ENCODE peak calls at places on chromosomes 16 and 17, in ten cellular contexts. One of them, this sample, is unnamed.

GRCh38 chr17:50144845-50145531 is 5.5 kb downstream of the PPP1R9B start:
- DNase-seq in stomach: peak
- DNase-seq in uterus: no peak
- DNase-seq in GM12891: no peak
- DNase-seq in IMR-90: no peak
- DNase-seq in A549: no peak
- DNase-seq in heart left ventricle: no peak
- DNase-seq in suprapubic skin: peak
- DNase-seq in transverse colon: no peak
- DNase-seq in HepG2: no peak
- DNase-seq in this sample: peak

GRCh38 chr17:56499799-56500388 is 93.6 kb upstream of the NOG start:
- DNase-seq in transverse colon: no peak
- DNase-seq in suprapubic skin: no peak
- DNase-seq in GM12891: no peak
- DNase-seq in uterus: no peak
- DNase-seq in IMR-90: peak
- DNase-seq in A549: peak
- DNase-seq in HepG2: peak
- DNase-seq in heart left ventricle: no peak
- DNase-seq in stomach: no peak
- DNase-seq in this sample: peak

GRCh38 chr17:20612635-20613034 is 33.1 kb downstream of the CDRT15L2 start:
- DNase-seq in suprapubic skin: no peak
- DNase-seq in stomach: no peak
- DNase-seq in IMR-90: no peak
- DNase-seq in A549: no peak
- DNase-seq in uterus: no peak
- DNase-seq in transverse colon: no peak
- DNase-seq in GM12891: no peak
- DNase-seq in heart left ventricle: no peak
- DNase-seq in HepG2: no peak
- DNase-seq in this sample: no peak

GRCh38 chr17:4772235-4772613 is 538 bp downstream of the TM4SF5 start:
- DNase-seq in suprapubic skin: no peak
- DNase-seq in A549: no peak
- DNase-seq in transverse colon: peak
- DNase-seq in heart left ventricle: no peak
- DNase-seq in uterus: no peak
- DNase-seq in IMR-90: no peak
- DNase-seq in HepG2: no peak
- DNase-seq in stomach: no peak
- DNase-seq in GM12891: no peak
- DNase-seq in this sample: no peak

GRCh38 chr16:50251375-50252081 is 14.8 kb upstream of the ADCY7 start:
- DNase-seq in GM12891: no peak
- DNase-seq in A549: no peak
- DNase-seq in heart left ventricle: no peak
- DNase-seq in IMR-90: peak
- DNase-seq in stomach: no peak
- DNase-seq in suprapubic skin: peak
- DNase-seq in transverse colon: no peak
- DNase-seq in uterus: no peak
- DNase-seq in HepG2: no peak
- DNase-seq in this sample: no peak

GRCh38 chr16:51144203-51144602 is 6.9 kb downstream of the SALL1 start:
- DNase-seq in A549: no peak
- DNase-seq in heart left ventricle: no peak
- DNase-seq in uterus: no peak
- DNase-seq in stomach: no peak
- DNase-seq in GM12891: no peak
- DNase-seq in transverse colon: no peak
- DNase-seq in IMR-90: no peak
- DNase-seq in HepG2: no peak
- DNase-seq in suprapubic skin: no peak
- DNase-seq in this sample: no peak

GRCh38 chr16:50591800-50592771 is 43.9 kb downstream of the NKD1 start:
- DNase-seq in suprapubic skin: no peak
- DNase-seq in IMR-90: no peak
- DNase-seq in heart left ventricle: peak
- DNase-seq in stomach: peak
- DNase-seq in HepG2: no peak
- DNase-seq in transverse colon: peak
- DNase-seq in A549: no peak
- DNase-seq in uterus: no peak
- DNase-seq in GM12891: no peak
- DNase-seq in this sample: no peak

GRCh38 chr17:47470836-47471235 is 60.1 kb upstream of the NPEPPS start:
- DNase-seq in stomach: no peak
- DNase-seq in uterus: no peak
- DNase-seq in suprapubic skin: no peak
- DNase-seq in IMR-90: no peak
- DNase-seq in GM12891: no peak
- DNase-seq in A549: no peak
- DNase-seq in heart left ventricle: no peak
- DNase-seq in transverse colon: no peak
- DNase-seq in HepG2: no peak
- DNase-seq in this sample: no peak

GRCh38 chr17:3983945-3984484 is 19.8 kb upstream of the ATP2A3 start:
- DNase-seq in IMR-90: peak
- DNase-seq in uterus: no peak
- DNase-seq in A549: peak
- DNase-seq in stomach: no peak
- DNase-seq in heart left ventricle: peak
- DNase-seq in transverse colon: no peak
- DNase-seq in suprapubic skin: peak
- DNase-seq in GM12891: no peak
- DNase-seq in HepG2: no peak
- DNase-seq in this sample: no peak

GRCh38 chr17:39283896-39284295 is 58.2 kb upstream of the STAC2 start:
- DNase-seq in suprapubic skin: no peak
- DNase-seq in HepG2: no peak
- DNase-seq in stomach: no peak
- DNase-seq in A549: no peak
- DNase-seq in heart left ventricle: no peak
- DNase-seq in IMR-90: no peak
- DNase-seq in uterus: no peak
- DNase-seq in transverse colon: no peak
- DNase-seq in GM12891: no peak
- DNase-seq in this sample: no peak

GRCh38 chr16:66388350-66389139 is 22.1 kb downstream of the CDH5 start:
- DNase-seq in uterus: no peak
- DNase-seq in suprapubic skin: no peak
- DNase-seq in IMR-90: no peak
- DNase-seq in transverse colon: no peak
- DNase-seq in heart left ventricle: no peak
- DNase-seq in A549: no peak
- DNase-seq in stomach: peak
- DNase-seq in GM12891: no peak
- DNase-seq in HepG2: no peak
- DNase-seq in this sample: no peak

GRCh38 chr16:11105038-11105903 is 150.7 kb downstream of the SOCS1 start:
- DNase-seq in HepG2: peak
- DNase-seq in IMR-90: peak
- DNase-seq in suprapubic skin: no peak
- DNase-seq in GM12891: no peak
- DNase-seq in uterus: peak
- DNase-seq in stomach: no peak
- DNase-seq in A549: peak
- DNase-seq in heart left ventricle: no peak
- DNase-seq in transverse colon: peak
- DNase-seq in this sample: peak

GRCh38 chr16:1991135-1991551 is 1.4 kb downstream of the SYNGR3 start:
- DNase-seq in heart left ventricle: no peak
- DNase-seq in uterus: no peak
- DNase-seq in stomach: peak
- DNase-seq in GM12891: no peak
- DNase-seq in transverse colon: peak
- DNase-seq in HepG2: no peak
- DNase-seq in suprapubic skin: no peak
- DNase-seq in IMR-90: no peak
- DNase-seq in A549: no peak
- DNase-seq in this sample: no peak

GRCh38 chr16:1990336-1991134 is 765 bp downstream of the SYNGR3 start:
- DNase-seq in GM12891: no peak
- DNase-seq in A549: no peak
- DNase-seq in suprapubic skin: no peak
- DNase-seq in heart left ventricle: no peak
- DNase-seq in HepG2: peak
- DNase-seq in uterus: no peak
- DNase-seq in IMR-90: no peak
- DNase-seq in stomach: peak
- DNase-seq in transverse colon: peak
- DNase-seq in this sample: peak

GRCh38 chr16:1993731-1994131 is 4.0 kb downstream of the SYNGR3 start:
- DNase-seq in transverse colon: no peak
- DNase-seq in HepG2: peak
- DNase-seq in stomach: no peak
- DNase-seq in A549: peak
- DNase-seq in heart left ventricle: no peak
- DNase-seq in IMR-90: peak
- DNase-seq in GM12891: no peak
- DNase-seq in suprapubic skin: no peak
- DNase-seq in uterus: no peak
- DNase-seq in this sample: no peak

GRCh38 chr16:1991588-1992474 is 2.1 kb downstream of the SYNGR3 start:
- DNase-seq in HepG2: no peak
- DNase-seq in GM12891: peak
- DNase-seq in uterus: peak
- DNase-seq in IMR-90: peak
- DNase-seq in heart left ventricle: peak
- DNase-seq in A549: peak
- DNase-seq in suprapubic skin: peak
- DNase-seq in transverse colon: peak
- DNase-seq in stomach: peak
- DNase-seq in this sample: peak

DNA sequence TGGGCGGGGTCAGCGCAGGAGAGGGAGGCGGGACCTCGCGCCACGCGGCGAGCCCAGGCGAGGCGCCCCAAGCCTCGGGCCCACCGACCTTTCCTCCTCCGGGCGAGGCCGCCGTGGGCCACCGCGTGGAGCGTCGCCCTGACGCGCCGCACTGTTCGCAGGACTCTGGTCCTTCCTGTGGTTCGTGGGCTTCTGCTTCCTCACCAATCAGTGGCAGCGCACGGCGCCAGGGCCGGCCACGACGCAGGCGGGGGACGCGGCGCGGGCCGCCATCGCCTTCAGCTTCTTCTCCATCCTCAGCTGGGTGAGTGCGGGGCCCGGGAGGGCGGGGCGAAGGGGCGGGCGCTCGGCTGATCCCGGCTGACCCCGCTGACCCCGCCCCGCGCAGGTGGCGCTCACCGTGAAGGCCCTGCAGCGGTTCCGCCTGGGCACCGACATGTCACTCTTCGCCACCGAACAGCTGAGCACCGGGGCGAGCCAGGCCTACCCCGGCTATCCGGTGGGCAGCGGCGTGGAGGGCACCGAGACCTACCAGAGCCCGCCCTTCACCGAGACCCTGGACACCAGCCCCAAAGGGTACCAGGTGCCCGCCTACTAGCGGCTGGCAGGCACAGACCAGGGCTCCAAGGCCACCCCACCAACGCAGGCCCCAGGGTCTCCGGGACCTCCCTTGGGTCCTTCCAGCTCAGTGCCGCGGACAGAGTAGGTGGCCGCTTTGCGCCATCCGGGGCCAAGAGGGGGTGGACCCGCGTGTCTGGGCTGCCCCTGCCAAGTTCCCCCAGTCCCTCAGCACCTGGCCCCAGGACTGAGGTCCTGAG is 2.9 kb downstream of the SYNGR3 start:
- DNase-seq in HepG2: no peak
- DNase-seq in heart left ventricle: no peak
- DNase-seq in GM12891: no peak
- DNase-seq in suprapubic skin: no peak
- DNase-seq in IMR-90: no peak
- DNase-seq in transverse colon: no peak
- DNase-seq in uterus: no peak
- DNase-seq in A549: no peak
- DNase-seq in stomach: no peak
- DNase-seq in this sample: no peak
- TF ChIP-seq POLR2A in HepG2: no peak
- TF ChIP-seq POLR2A in heart left ventricle: no peak
- TF ChIP-seq POLR2A in GM12891: no peak
- TF ChIP-seq POLR2A in suprapubic skin: no peak
- TF ChIP-seq POLR2A in IMR-90: no peak
- TF ChIP-seq POLR2A in transverse colon: no peak
- TF ChIP-seq POLR2A in uterus: no peak
- TF ChIP-seq POLR2A in A549: no peak
- TF ChIP-seq POLR2A in stomach: no peak
- TF ChIP-seq POLR2A in this sample: no peak

GRCh38 chr16:30922420-30922959 is 882 bp upstream of the FBXL19 start:
- DNase-seq in A549: peak
- DNase-seq in IMR-90: peak
- DNase-seq in uterus: peak
- DNase-seq in HepG2: peak
- DNase-seq in stomach: peak
- DNase-seq in transverse colon: peak
- DNase-seq in suprapubic skin: peak
- DNase-seq in heart left ventricle: peak
- DNase-seq in GM12891: peak
- DNase-seq in this sample: peak
- TF ChIP-seq POLR2A in A549: no peak
- TF ChIP-seq POLR2A in IMR-90: no peak
- TF ChIP-seq POLR2A in uterus: peak
- TF ChIP-seq POLR2A in HepG2: no peak
- TF ChIP-seq POLR2A in stomach: no peak
- TF ChIP-seq POLR2A in transverse colon: no peak
- TF ChIP-seq POLR2A in suprapubic skin: no peak
- TF ChIP-seq POLR2A in heart left ventricle: no peak
- TF ChIP-seq POLR2A in GM12891: no peak
- TF ChIP-seq POLR2A in this sample: no peak

GRCh38 chr17:7436556-7437368 is 1.5 kb downstream of the TMEM102 start:
- DNase-seq in heart left ventricle: peak
- DNase-seq in transverse colon: peak
- DNase-seq in IMR-90: peak
- DNase-seq in A549: peak
- DNase-seq in HepG2: peak
- DNase-seq in GM12891: peak
- DNase-seq in suprapubic skin: peak
- DNase-seq in uterus: peak
- DNase-seq in stomach: peak
- DNase-seq in this sample: peak
- TF ChIP-seq POLR2A in heart left ventricle: no peak
- TF ChIP-seq POLR2A in transverse colon: peak
- TF ChIP-seq POLR2A in IMR-90: no peak
- TF ChIP-seq POLR2A in A549: no peak
- TF ChIP-seq POLR2A in HepG2: no peak
- TF ChIP-seq POLR2A in GM12891: no peak
- TF ChIP-seq POLR2A in suprapubic skin: no peak
- TF ChIP-seq POLR2A in uterus: no peak
- TF ChIP-seq POLR2A in stomach: no peak
- TF ChIP-seq POLR2A in this sample: no peak

DNA sequence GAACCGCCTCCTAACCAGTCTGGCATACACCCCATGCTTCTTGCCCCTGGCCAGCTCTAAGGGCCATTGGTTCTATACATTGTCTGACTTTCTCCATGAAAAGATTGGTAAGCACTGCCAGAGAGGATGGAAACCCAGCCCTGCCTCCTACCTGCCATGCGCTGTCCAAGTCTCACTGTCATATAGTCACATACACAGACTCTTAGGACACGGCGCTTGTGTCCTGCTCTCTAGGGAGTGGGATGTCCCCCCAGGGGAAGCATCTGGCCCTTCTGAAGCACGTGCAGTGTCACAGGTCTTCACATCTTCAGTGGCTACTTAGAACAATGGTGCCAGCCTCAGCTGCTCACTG is 38.7 kb downstream of the MYO18A start:
- DNase-seq in stomach: no peak
- DNase-seq in suprapubic skin: no peak
- DNase-seq in IMR-90: no peak
- DNase-seq in heart left ventricle: no peak
- DNase-seq in HepG2: no peak
- DNase-seq in GM12891: no peak
- DNase-seq in transverse colon: no peak
- DNase-seq in uterus: no peak
- DNase-seq in A549: no peak
- DNase-seq in this sample: no peak
- TF ChIP-seq POLR2A in stomach: no peak
- TF ChIP-seq POLR2A in suprapubic skin: no peak
- TF ChIP-seq POLR2A in IMR-90: no peak
- TF ChIP-seq POLR2A in heart left ventricle: no peak
- TF ChIP-seq POLR2A in HepG2: no peak
- TF ChIP-seq POLR2A in GM12891: no peak
- TF ChIP-seq POLR2A in transverse colon: no peak
- TF ChIP-seq POLR2A in uterus: no peak
- TF ChIP-seq POLR2A in A549: no peak
- TF ChIP-seq POLR2A in this sample: no peak